ENCODE peak calls at places on chromosome 16, in six cellular contexts. K is ELR; U is NCI-H460; S is activated CD8-positive, alpha-beta T cell treated with anti-CD3 and anti-CD28 coated beads, Interleukin-2, amount 10 ng/mL, durations not matched to agents 7 days and 5 days; P is cardiac muscle cell; G is WTC11. H is an unnamed sample.

GRCh38 chr16:82300374-82300936 is 130.4 kb upstream of the MPHOSPH6 start:
- DNase-seq in K (no peak), U (no peak), S (no peak), P (no peak), G (no peak), H (no peak)

GRCh38 chr16:85842435-85842834 is 42.9 kb downstream of the COX4I1 start:
- DNase-seq in K (no peak), U (no peak), S (no peak), P (no peak), G (no peak), H (no peak)

GRCh38 chr16:66334856-66335255 is 31.6 kb upstream of the CDH5 start:
- DNase-seq in K (no peak), U (no peak), S (no peak), P (no peak), G (no peak), H (no peak)

GRCh38 chr16:15618392-15618791 is 24.6 kb downstream of the MARF1 start:
- DNase-seq in K (peak; percentile 47), U (no peak), S (no peak), P (peak; percentile 90), G (no peak), H (no peak)

GRCh38 chr16:66713076-66713475 is 16.5 kb upstream of the CMTM4 start:
- DNase-seq in K (no peak), U (no peak), S (no peak), P (no peak), G (no peak), H (no peak)

GRCh38 chr16:46731691-46732555 is 16.2 kb downstream of the MYLK3 start:
- DNase-seq in K (no peak), U (no peak), S (no peak), P (peak; percentile 73), G (no peak), H (no peak)

GRCh38 chr16:11768850-11769249 is 26.2 kb upstream of the TXNDC11 start:
- DNase-seq in K (no peak), U (no peak), S (no peak), P (no peak), G (no peak), H (no peak)

GRCh38 chr16:5776876-5777275 is 679.3 kb upstream of the EEF2KMT start:
- DNase-seq in K (no peak), U (no peak), S (no peak), P (no peak), G (no peak), H (no peak)

GRCh38 chr16:84308120-84308519 is 13.4 kb downstream of the WFDC1 start:
- DNase-seq in K (peak; percentile 65), U (peak; percentile 36), S (no peak), P (peak; percentile 62), G (peak; percentile 79), H (no peak)